ENCODE peak calls at places on chromosomes 13 and 19, in four cellular contexts. One of them, this sample, is unnamed.

GRCh38 chr19:38142176-38143035 is 81.6 kb downstream of the DPF1 start:
- DNase-seq in HepG2: peak; percentile 33
- DNase-seq in K562: peak; percentile 75
- DNase-seq in H1: peak; percentile 85
- DNase-seq in this sample: peak; percentile 87

GRCh38 chr13:50617134-50617721 is 226.3 kb downstream of the DLEU7 start:
- DNase-seq in HepG2: no peak
- DNase-seq in K562: no peak
- DNase-seq in H1: no peak
- DNase-seq in this sample: no peak

GRCh38 chr13:111314852-111315251 is 5.6 kb upstream of the TEX29 start:
- DNase-seq in HepG2: no peak
- DNase-seq in K562: no peak
- DNase-seq in H1: no peak
- DNase-seq in this sample: no peak

GRCh38 chr19:44720945-44721344 is 22.0 kb downstream of the CEACAM16 start:
- DNase-seq in HepG2: no peak
- DNase-seq in K562: no peak
- DNase-seq in H1: no peak
- DNase-seq in this sample: no peak

GRCh38 chr19:49861127-49861526 is 6.2 kb downstream of the PNKP start:
- DNase-seq in HepG2: no peak
- DNase-seq in K562: no peak
- DNase-seq in H1: peak; percentile 63
- DNase-seq in this sample: peak; percentile 55

GRCh38 chr19:22608441-22608840 is 25.7 kb upstream of the ZNF492 start:
- DNase-seq in HepG2: no peak
- DNase-seq in K562: no peak
- DNase-seq in H1: no peak
- DNase-seq in this sample: no peak

GRCh38 chr13:46803586-46803985 is 6.6 kb upstream of the ESD start:
- DNase-seq in HepG2: no peak
- DNase-seq in K562: no peak
- DNase-seq in H1: no peak
- DNase-seq in this sample: no peak

GRCh38 chr19:40283414-40284250 is 1.5 kb downstream of the AKT2 start:
- DNase-seq in HepG2: peak; percentile 58
- DNase-seq in K562: no peak
- DNase-seq in H1: no peak
- DNase-seq in this sample: peak; percentile 7

GRCh38 chr13:51370116-51370515 is 30.6 kb downstream of the SERPINE3 start:
- DNase-seq in HepG2: no peak
- DNase-seq in K562: no peak
- DNase-seq in H1: no peak
- DNase-seq in this sample: no peak

GRCh38 chr19:49855277-49855675 is 4.3 kb downstream of the PTOV1 start:
- DNase-seq in HepG2: no peak
- DNase-seq in K562: no peak
- DNase-seq in H1: no peak
- DNase-seq in this sample: no peak

GRCh38 chr19:15113245-15114152 is 6.3 kb downstream of the SYDE1 start:
- DNase-seq in HepG2: peak; percentile 32
- DNase-seq in K562: no peak
- DNase-seq in H1: peak; percentile 73
- DNase-seq in this sample: peak; percentile 38

GRCh38 chr13:49956131-49956530 is 20.0 kb upstream of the SPRYD7 start:
- DNase-seq in HepG2: no peak
- DNase-seq in K562: no peak
- DNase-seq in H1: no peak
- DNase-seq in this sample: no peak

GRCh38 chr13:101942038-101942437 is 459.8 kb downstream of the FGF14 start:
- DNase-seq in HepG2: peak; percentile 7
- DNase-seq in K562: no peak
- DNase-seq in H1: no peak
- DNase-seq in this sample: peak; percentile 33

GRCh38 chr19:3178377-3178972 is at the start of gene S1PR4:
- DNase-seq in HepG2: no peak
- DNase-seq in K562: no peak
- DNase-seq in H1: no peak
- DNase-seq in this sample: no peak

GRCh38 chr13:35472308-35473008 is 4.0 kb downstream of the MAB21L1 start:
- DNase-seq in HepG2: no peak
- DNase-seq in K562: no peak
- DNase-seq in H1: no peak
- DNase-seq in this sample: no peak
- TF ChIP-seq JUN in HepG2: no peak
- TF ChIP-seq JUN in K562: no peak
- TF ChIP-seq JUN in H1: no peak
- TF ChIP-seq JUN in this sample: no peak

DNA sequence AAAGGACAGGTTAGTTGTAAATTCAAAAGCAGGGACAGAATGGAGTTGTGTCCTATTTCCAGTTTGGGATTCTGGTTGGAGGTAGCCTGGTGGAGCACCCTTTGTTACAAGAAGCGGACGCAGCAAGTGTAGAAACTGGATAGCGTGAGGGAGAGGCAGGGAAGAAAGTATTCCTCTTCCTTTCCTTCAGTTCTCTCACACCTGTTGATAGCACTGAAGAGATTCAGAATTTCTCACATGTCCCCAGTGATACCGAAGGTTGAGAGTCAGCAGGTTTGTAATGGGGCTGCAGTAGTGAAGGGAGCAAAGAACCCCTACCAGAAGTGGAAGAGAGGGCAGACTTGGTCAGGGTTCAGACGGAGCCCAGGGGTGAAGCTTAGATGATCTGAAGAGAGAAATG is 399.2 kb downstream of the SPRY2 start:
- DNase-seq in HepG2: no peak
- DNase-seq in K562: no peak
- DNase-seq in H1: no peak
- DNase-seq in this sample: no peak
- TF ChIP-seq CREB1 in HepG2: no peak
- TF ChIP-seq CREB1 in K562: no peak
- TF ChIP-seq CREB1 in H1: no peak
- TF ChIP-seq CREB1 in this sample: no peak

GRCh38 chr13:89694471-89694870 is 1653.0 kb upstream of the MIR17HG start:
- DNase-seq in HepG2: no peak
- DNase-seq in K562: no peak
- DNase-seq in H1: no peak
- DNase-seq in this sample: no peak

DNA sequence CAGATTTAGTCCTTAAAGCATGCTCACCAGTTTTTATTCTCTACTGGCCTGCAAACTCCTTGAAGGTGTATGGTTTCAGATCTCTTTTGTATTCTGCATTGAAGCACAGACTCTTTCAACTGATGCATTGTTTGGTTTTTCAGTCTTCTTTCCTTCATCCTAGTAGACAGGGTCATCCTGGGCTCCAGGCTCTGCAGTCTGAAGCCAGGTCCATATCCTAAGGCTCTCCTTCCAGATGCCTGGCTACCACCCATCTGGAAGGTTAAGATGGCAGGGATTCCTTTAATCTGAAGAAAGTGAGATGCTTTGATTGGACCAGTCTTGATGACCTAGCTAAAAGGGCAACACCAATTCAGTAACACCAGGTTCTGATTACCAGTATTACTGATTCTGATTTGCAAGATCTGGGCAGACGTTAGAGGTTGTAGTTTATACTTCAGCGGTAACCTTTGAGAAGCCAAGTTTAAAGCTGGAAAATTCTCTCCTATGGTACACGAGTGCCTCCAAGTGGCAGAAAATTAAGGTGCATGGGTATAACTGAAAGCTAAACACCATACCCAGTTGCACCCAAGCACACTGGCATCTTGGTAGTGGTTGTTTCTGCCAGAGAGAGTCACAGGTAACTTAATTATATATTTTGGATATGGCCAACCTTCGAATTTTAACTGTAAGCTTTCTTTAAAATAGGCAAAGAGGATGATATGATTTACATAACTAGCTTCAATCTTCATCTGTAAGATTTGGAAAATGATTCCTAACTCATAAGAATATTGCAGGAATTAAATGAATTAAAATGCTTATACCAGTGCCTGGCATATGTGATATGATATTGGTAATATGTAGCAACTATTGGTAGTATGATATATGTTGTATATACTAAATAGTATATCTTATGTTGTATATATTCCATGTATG is 1651.9 kb upstream of the MIR17HG start:
- DNase-seq in HepG2: peak; percentile 9
- DNase-seq in K562: peak; percentile 1
- DNase-seq in H1: peak; percentile 82
- DNase-seq in this sample: peak; percentile 66
- TF ChIP-seq JUN in HepG2: no peak
- TF ChIP-seq JUN in K562: no peak
- TF ChIP-seq JUN in H1: no peak
- TF ChIP-seq JUN in this sample: no peak

DNA sequence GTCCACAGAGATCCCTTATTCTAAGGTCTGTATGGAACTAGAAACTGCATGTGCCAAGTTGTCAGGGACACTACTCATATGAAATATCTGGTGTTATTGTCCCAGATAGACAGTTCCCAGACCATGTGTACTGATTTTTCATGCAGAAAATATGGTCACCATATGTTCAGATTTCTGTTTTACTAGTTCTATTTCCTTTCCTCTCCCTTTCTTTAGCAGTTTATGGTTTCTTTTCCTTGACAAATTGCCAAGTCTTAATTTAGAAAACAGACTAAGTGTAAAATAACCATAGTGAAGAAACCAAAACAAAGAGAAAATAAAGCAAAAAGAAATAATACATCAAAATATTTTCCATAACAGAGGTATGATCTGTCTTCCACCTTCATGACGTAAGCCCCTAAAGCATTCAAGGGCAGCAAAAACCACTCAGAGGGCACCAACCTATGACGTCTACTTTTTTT is 248.5 kb downstream of the KCTD12 start:
- DNase-seq in HepG2: no peak
- DNase-seq in K562: no peak
- DNase-seq in H1: no peak
- DNase-seq in this sample: no peak
- TF ChIP-seq CREB1 in HepG2: peak; percentile 59
- TF ChIP-seq CREB1 in K562: no peak
- TF ChIP-seq CREB1 in H1: no peak
- TF ChIP-seq CREB1 in this sample: no peak

DNA sequence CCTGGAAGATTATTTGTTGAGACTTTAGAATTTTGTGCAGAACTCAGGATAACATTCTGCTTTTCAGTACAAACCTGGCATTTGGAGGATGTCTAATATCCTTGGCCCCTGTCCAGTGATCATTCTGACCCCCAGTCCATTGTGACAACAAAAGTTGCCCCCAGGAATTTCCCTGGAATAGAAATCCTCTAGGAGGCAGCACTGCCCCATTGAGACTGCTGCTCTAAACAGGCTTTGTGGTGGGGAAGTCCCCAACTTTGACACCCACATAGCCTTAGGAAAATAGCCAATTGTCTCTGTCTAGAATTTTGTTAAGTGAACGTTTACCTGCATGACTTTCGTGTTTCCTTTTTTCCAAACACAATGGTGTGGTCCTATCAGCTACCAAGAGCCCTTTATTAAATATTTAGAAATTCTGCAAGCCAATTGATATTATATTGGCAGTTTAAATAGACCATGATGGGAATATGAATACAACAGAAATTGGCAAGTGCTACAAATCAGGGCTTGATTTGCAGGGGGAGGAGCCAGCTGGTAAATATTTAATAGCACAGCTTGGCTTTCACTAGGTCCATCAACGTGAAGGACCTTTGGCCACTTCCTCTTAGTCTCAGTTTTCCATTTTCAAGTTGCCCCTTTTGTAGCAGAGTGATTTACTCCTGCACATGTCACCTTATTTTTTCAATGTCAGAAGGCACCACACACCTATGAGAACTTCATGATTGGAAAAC is 451.7 kb downstream of the EFNB2 start:
- DNase-seq in HepG2: peak; percentile 6
- DNase-seq in K562: no peak
- DNase-seq in H1: no peak
- DNase-seq in this sample: peak; percentile 54
- TF ChIP-seq JUN in HepG2: no peak
- TF ChIP-seq JUN in K562: no peak
- TF ChIP-seq JUN in H1: no peak
- TF ChIP-seq JUN in this sample: no peak

GRCh38 chr19:4217429-4218264 is 11.7 kb upstream of the EBI3 start:
- DNase-seq in HepG2: no peak
- DNase-seq in K562: no peak
- DNase-seq in H1: no peak
- DNase-seq in this sample: no peak
- TF ChIP-seq CREB1 in HepG2: no peak
- TF ChIP-seq CREB1 in K562: no peak
- TF ChIP-seq CREB1 in H1: no peak
- TF ChIP-seq CREB1 in this sample: no peak

This sample was measured in WTC11.